ENCODE peak calls at places on chromosomes 1 and 21, in nine cellular contexts. B, G, H, D, V, Q, K, L and R are unnamed samples.

GRCh38 chr1:209860293-209860881 is 32.6 kb downstream of the UTP25 start:
- DNase-seq in K (peak), H (peak), Q (peak), G (peak), B (peak), D (peak), V (peak), L (peak), R (no peak)

GRCh38 chr1:202227273-202227672 is 33.7 kb downstream of the LGR6 start:
- DNase-seq in K (no peak), D (no peak), H (no peak), Q (no peak), G (no peak), L (no peak), V (no peak), B (no peak), R (no peak)

GRCh38 chr1:69535490-69535889 is 32.2 kb upstream of the LRRC7 start:
- DNase-seq in K (no peak), G (no peak), L (no peak), B (no peak), D (no peak), V (no peak), Q (no peak), H (no peak), R (no peak)

GRCh38 chr1:97824644-97825043 is 96.2 kb downstream of the DPYD start:
- DNase-seq in B (no peak), H (no peak), V (no peak), L (no peak), K (no peak), D (no peak), Q (no peak), G (no peak), R (no peak)

GRCh38 chr21:33682992-33683627 is 40.8 kb downstream of the ITSN1 start:
- DNase-seq in L (no peak), H (no peak), V (no peak), D (no peak), G (peak), Q (peak), B (no peak), K (peak), R (no peak)

GRCh38 chr21:43761886-43762285 is 14.2 kb downstream of the CSTB start:
- DNase-seq in H (no peak), G (no peak), D (no peak), Q (no peak), K (no peak), L (no peak), V (no peak), B (no peak), R (no peak)

GRCh38 chr1:67372136-67372535 is 58.1 kb downstream of the SERBP1 start:
- DNase-seq in L (no peak), K (peak), D (no peak), B (no peak), H (no peak), Q (peak), G (no peak), V (no peak), R (no peak)

GRCh38 chr1:85148524-85149250 is 52.1 kb downstream of the SYDE2 start:
- DNase-seq in K (peak), L (no peak), Q (peak), D (no peak), V (no peak), B (no peak), H (no peak), G (peak), R (no peak)

GRCh38 chr1:1422465-1423244 is 1.6 kb upstream of the ANKRD65 start:
- DNase-seq in Q (peak), K (peak), L (no peak), G (no peak), D (no peak), B (no peak), H (no peak), V (no peak), R (no peak)

GRCh38 chr1:50992532-50993318 is 22.7 kb downstream of the CDKN2C start:
- DNase-seq in K (no peak), D (no peak), Q (no peak), H (no peak), L (no peak), V (no peak), G (no peak), B (no peak), R (no peak)

GRCh38 chr1:51560034-51560433 is 41.0 kb upstream of the EPS15 start:
- DNase-seq in K (no peak), V (no peak), B (no peak), D (no peak), H (no peak), L (no peak), G (no peak), Q (no peak), R (no peak)

GRCh38 chr1:198798923-198799386 is 160.1 kb downstream of the PTPRC start:
- DNase-seq in K (no peak), H (no peak), B (no peak), Q (no peak), G (no peak), L (no peak), D (no peak), V (no peak), R (no peak)